ENCODE peak calls at places on chromosomes 2 and 18, in eight cellular contexts. Z, Q, P, K, T, E, F and M are unnamed samples.

GRCh38 chr2:231355802-231356473 is 39.6 kb upstream of the B3GNT7 start:
- DNase-seq in Z (no peak), Q (no peak), P (no peak), K (no peak), T (no peak), E (no peak), F (no peak), M (no peak)

GRCh38 chr2:134460583-134460998 is 206.7 kb downstream of the MGAT5 start:
- DNase-seq in Z (no peak), Q (peak; percentile 63), P (no peak), K (peak; percentile 11), T (peak; percentile 84), E (no peak), F (peak; percentile 64), M (no peak)

GRCh38 chr2:159053186-159054031 is 85.0 kb downstream of the TANC1 start:
- DNase-seq in Z (peak; percentile 93), Q (no peak), P (no peak), K (no peak), T (no peak), E (no peak), F (no peak), M (no peak)

GRCh38 chr2:120887844-120888243 is 152.2 kb downstream of the GLI2 start:
- DNase-seq in Z (no peak), Q (peak; percentile 25), P (no peak), K (no peak), T (peak; percentile 76), E (no peak), F (no peak), M (no peak)

GRCh38 chr2:37641582-37642111 is 29.8 kb downstream of the CDC42EP3 start:
- DNase-seq in Z (no peak), Q (no peak), P (no peak), K (no peak), T (peak; percentile 36), E (peak; percentile 93), F (no peak), M (no peak)

GRCh38 chr2:138829326-138829725 is 49.1 kb upstream of the NXPH2 start:
- DNase-seq in Z (no peak), Q (peak; percentile 73), P (no peak), K (peak; percentile 2), T (peak; percentile 35), E (no peak), F (peak; percentile 22), M (no peak)

GRCh38 chr2:231393149-231394131 is 2.1 kb upstream of the B3GNT7 start:
- DNase-seq in Z (no peak), Q (no peak), P (no peak), K (peak; percentile 44), T (no peak), E (no peak), F (peak; percentile 85), M (no peak)

GRCh38 chr2:100106460-100106859 is 35.9 kb downstream of the AFF3 start:
- DNase-seq in Z (no peak), Q (peak; percentile 23), P (no peak), K (no peak), T (peak; percentile 74), E (no peak), F (no peak), M (no peak)

GRCh38 chr18:10313016-10313342 is 141.5 kb upstream of the APCDD1 start:
- DNase-seq in Z (no peak), Q (no peak), P (no peak), K (no peak), T (no peak), E (no peak), F (no peak), M (no peak)

GRCh38 chr2:12057436-12058166 is 311.2 kb downstream of the LPIN1 start:
- DNase-seq in Z (no peak), Q (no peak), P (no peak), K (peak; percentile 38), T (no peak), E (no peak), F (peak; percentile 50), M (no peak)

GRCh38 chr18:55779461-55779710 is 191.4 kb upstream of the TCF4 start:
- DNase-seq in Z (no peak), Q (no peak), P (no peak), K (no peak), T (no peak), E (no peak), F (no peak), M (no peak)

GRCh38 chr2:88626171-88627054 is 851 bp downstream of the EIF2AK3 start:
- DNase-seq in Z (no peak), Q (peak; percentile 63), P (peak; percentile 47), K (peak; percentile 53), T (peak; percentile 24), E (no peak), F (peak; percentile 29), M (peak; percentile 34)

GRCh38 chr2:207766697-207767460 is 2.8 kb downstream of the FZD5 start:
- DNase-seq in Z (no peak), Q (peak; percentile 45), P (no peak), K (no peak), T (no peak), E (no peak), F (peak; percentile 60), M (no peak)

GRCh38 chr2:9235388-9236344 is 29.1 kb downstream of the ASAP2 start:
- DNase-seq in Z (no peak), Q (peak; percentile 22), P (no peak), K (no peak), T (no peak), E (peak; percentile 65), F (no peak), M (no peak)

GRCh38 chr2:20520128-20520527 is 73.3 kb downstream of the RHOB start:
- DNase-seq in Z (no peak), Q (no peak), P (no peak), K (no peak), T (no peak), E (no peak), F (no peak), M (no peak)

GRCh38 chr18:47721876-47722275 is 208.6 kb downstream of the SMAD2 start:
- DNase-seq in Z (no peak), Q (no peak), P (no peak), K (no peak), T (no peak), E (no peak), F (no peak), M (no peak)

GRCh38 chr2:58448065-58448507 is 207.0 kb upstream of the FANCL start:
- DNase-seq in Z (no peak), Q (peak; percentile 72), P (no peak), K (no peak), T (peak; percentile 69), E (no peak), F (peak; percentile 42), M (no peak)

GRCh38 chr18:9706081-9706935 is 1.8 kb upstream of the RAB31 start:
- DNase-seq in Z (no peak), Q (no peak), P (no peak), K (no peak), T (no peak), E (no peak), F (no peak), M (no peak)

GRCh38 chr18:57839942-57840381 is 36.8 kb upstream of the ATP8B1 start:
- DNase-seq in Z (peak; percentile 69), Q (no peak), P (no peak), K (no peak), T (no peak), E (peak; percentile 45), F (no peak), M (no peak)

GRCh38 chr2:205898744-205899143 is 187.2 kb downstream of the INO80D start:
- DNase-seq in Z (no peak), Q (no peak), P (no peak), K (no peak), T (no peak), E (no peak), F (no peak), M (no peak)

GRCh38 chr2:101295895-101296294 is 12.6 kb downstream of the RNF149 start:
- DNase-seq in Z (no peak), Q (no peak), P (no peak), K (no peak), T (no peak), E (peak; percentile 40), F (no peak), M (no peak)

GRCh38 chr2:134122610-134123009 is 131.3 kb upstream of the MGAT5 start:
- DNase-seq in Z (no peak), Q (no peak), P (no peak), K (peak; percentile 21), T (peak; percentile 24), E (no peak), F (no peak), M (no peak)

GRCh38 chr2:188665196-188665595 is 309.0 kb upstream of the COL3A1 start:
- DNase-seq in Z (no peak), Q (no peak), P (no peak), K (no peak), T (no peak), E (no peak), F (no peak), M (no peak)

GRCh38 chr18:65938592-65939372 is 188.0 kb downstream of the CDH7 start:
- DNase-seq in Z (no peak), Q (peak; percentile 9), P (no peak), K (no peak), T (peak; percentile 7), E (no peak), F (no peak), M (no peak)

GRCh38 chr2:208182835-208183234 is 7.0 kb downstream of the C2orf80 start:
- DNase-seq in Z (no peak), Q (no peak), P (no peak), K (no peak), T (no peak), E (no peak), F (no peak), M (no peak)

GRCh38 chr2:127826047-127826446 is 15.1 kb upstream of the WDR33 start:
- DNase-seq in Z (no peak), Q (no peak), P (no peak), K (no peak), T (peak; percentile 13), E (no peak), F (no peak), M (no peak)

GRCh38 chr2:3037196-3038194 is 340.1 kb downstream of the EIPR1 start:
- DNase-seq in Z (no peak), Q (no peak), P (no peak), K (no peak), T (no peak), E (no peak), F (no peak), M (no peak)

GRCh38 chr2:99183025-99183424 is 2.0 kb downstream of the MRPL30 start:
- DNase-seq in Z (no peak), Q (no peak), P (no peak), K (no peak), T (no peak), E (no peak), F (no peak), M (no peak)